ENCODE peak calls at places on chromosomes 12 and 14, in five cellular contexts. One of them, this sample, is unnamed.

GRCh38 chr12:30796891-30797371 is 42.2 kb upstream of the CAPRIN2 start:
- DNase-seq in CD8-positive, alpha-beta memory T cell: no peak
- DNase-seq in AG04450: no peak
- DNase-seq in HCT116: no peak
- DNase-seq in lower lobe of right lung: no peak
- DNase-seq in this sample: peak

GRCh38 chr12:93514853-93515252 is 47.5 kb downstream of the MRPL42 start:
- DNase-seq in CD8-positive, alpha-beta memory T cell: no peak
- DNase-seq in AG04450: peak
- DNase-seq in HCT116: no peak
- DNase-seq in lower lobe of right lung: no peak
- DNase-seq in this sample: no peak

GRCh38 chr12:93838180-93838579 is 161.0 kb downstream of the CRADD start:
- DNase-seq in CD8-positive, alpha-beta memory T cell: no peak
- DNase-seq in AG04450: no peak
- DNase-seq in HCT116: no peak
- DNase-seq in lower lobe of right lung: no peak
- DNase-seq in this sample: no peak

GRCh38 chr12:58583541-58583940 is 336.8 kb downstream of the LRIG3 start:
- DNase-seq in CD8-positive, alpha-beta memory T cell: no peak
- DNase-seq in AG04450: no peak
- DNase-seq in HCT116: no peak
- DNase-seq in lower lobe of right lung: no peak
- DNase-seq in this sample: peak

GRCh38 chr12:101407054-101407437 is 526 bp downstream of the ARL1 start:
- DNase-seq in CD8-positive, alpha-beta memory T cell: peak
- DNase-seq in AG04450: peak
- DNase-seq in HCT116: no peak
- DNase-seq in lower lobe of right lung: peak
- DNase-seq in this sample: no peak

GRCh38 chr12:25970082-25970481 is 11.6 kb downstream of the RASSF8 start:
- DNase-seq in CD8-positive, alpha-beta memory T cell: no peak
- DNase-seq in AG04450: no peak
- DNase-seq in HCT116: no peak
- DNase-seq in lower lobe of right lung: no peak
- DNase-seq in this sample: no peak

GRCh38 chr12:88409257-88409656 is 171.0 kb downstream of the KITLG start:
- DNase-seq in CD8-positive, alpha-beta memory T cell: no peak
- DNase-seq in AG04450: no peak
- DNase-seq in HCT116: no peak
- DNase-seq in lower lobe of right lung: no peak
- DNase-seq in this sample: no peak

GRCh38 chr14:59294662-59294992 is 106.2 kb downstream of the DAAM1 start:
- DNase-seq in CD8-positive, alpha-beta memory T cell: no peak
- DNase-seq in AG04450: no peak
- DNase-seq in HCT116: no peak
- DNase-seq in lower lobe of right lung: no peak
- DNase-seq in this sample: no peak

GRCh38 chr14:36928432-36928831 is 244.0 kb downstream of the SLC25A21 start:
- DNase-seq in CD8-positive, alpha-beta memory T cell: no peak
- DNase-seq in AG04450: no peak
- DNase-seq in HCT116: no peak
- DNase-seq in lower lobe of right lung: no peak
- DNase-seq in this sample: no peak

GRCh38 chr12:131557310-131557709 is 153.6 kb upstream of the SFSWAP start:
- DNase-seq in CD8-positive, alpha-beta memory T cell: no peak
- DNase-seq in AG04450: no peak
- DNase-seq in HCT116: no peak
- DNase-seq in lower lobe of right lung: no peak
- DNase-seq in this sample: no peak

GRCh38 chr12:14418526-14418925 is 53.0 kb downstream of the ATF7IP start:
- DNase-seq in CD8-positive, alpha-beta memory T cell: peak
- DNase-seq in AG04450: no peak
- DNase-seq in HCT116: no peak
- DNase-seq in lower lobe of right lung: no peak
- DNase-seq in this sample: no peak

GRCh38 chr12:14769837-14770494 is 33.3 kb downstream of the WBP11 start:
- DNase-seq in CD8-positive, alpha-beta memory T cell: peak
- DNase-seq in AG04450: no peak
- DNase-seq in HCT116: peak
- DNase-seq in lower lobe of right lung: peak
- DNase-seq in this sample: peak

GRCh38 chr12:32566663-32567634 is 112.2 kb upstream of the DNM1L start:
- DNase-seq in CD8-positive, alpha-beta memory T cell: peak
- DNase-seq in AG04450: no peak
- DNase-seq in HCT116: no peak
- DNase-seq in lower lobe of right lung: no peak
- DNase-seq in this sample: no peak

GRCh38 chr12:26818201-26818600 is 14.8 kb downstream of the ITPR2 start:
- DNase-seq in CD8-positive, alpha-beta memory T cell: no peak
- DNase-seq in AG04450: no peak
- DNase-seq in HCT116: no peak
- DNase-seq in lower lobe of right lung: no peak
- DNase-seq in this sample: no peak

GRCh38 chr12:32331133-32331532 is 68.2 kb upstream of the FGD4 start:
- DNase-seq in CD8-positive, alpha-beta memory T cell: no peak
- DNase-seq in AG04450: peak
- DNase-seq in HCT116: no peak
- DNase-seq in lower lobe of right lung: no peak
- DNase-seq in this sample: no peak

GRCh38 chr12:40917561-40917960 is 225.3 kb downstream of the CNTN1 start:
- DNase-seq in CD8-positive, alpha-beta memory T cell: no peak
- DNase-seq in AG04450: no peak
- DNase-seq in HCT116: no peak
- DNase-seq in lower lobe of right lung: no peak
- DNase-seq in this sample: no peak

GRCh38 chr12:101746661-101747060 is 7.4 kb upstream of the SYCP3 start:
- DNase-seq in CD8-positive, alpha-beta memory T cell: no peak
- DNase-seq in AG04450: no peak
- DNase-seq in HCT116: no peak
- DNase-seq in lower lobe of right lung: no peak
- DNase-seq in this sample: no peak

GRCh38 chr14:32259368-32260013 is 56.4 kb upstream of the RNU6-8 start:
- DNase-seq in CD8-positive, alpha-beta memory T cell: no peak
- DNase-seq in AG04450: peak
- DNase-seq in HCT116: peak
- DNase-seq in lower lobe of right lung: no peak
- DNase-seq in this sample: peak

GRCh38 chr14:70906785-70907171 is 481 bp upstream of the PCNX1 start:
- DNase-seq in CD8-positive, alpha-beta memory T cell: no peak
- DNase-seq in AG04450: no peak
- DNase-seq in HCT116: no peak
- DNase-seq in lower lobe of right lung: no peak
- DNase-seq in this sample: no peak

GRCh38 chr14:32938719-32939253 is at the start of gene NPAS3:
- DNase-seq in CD8-positive, alpha-beta memory T cell: no peak
- DNase-seq in AG04450: no peak
- DNase-seq in HCT116: no peak
- DNase-seq in lower lobe of right lung: no peak
- DNase-seq in this sample: no peak

GRCh38 chr12:5201554-5202243 is 158.0 kb downstream of the KCNA5 start:
- DNase-seq in CD8-positive, alpha-beta memory T cell: no peak
- DNase-seq in AG04450: no peak
- DNase-seq in HCT116: no peak
- DNase-seq in lower lobe of right lung: no peak
- DNase-seq in this sample: peak

GRCh38 chr14:23306113-23306411 is 571 bp upstream of the BCL2L2 start:
- DNase-seq in CD8-positive, alpha-beta memory T cell: no peak
- DNase-seq in AG04450: no peak
- DNase-seq in HCT116: no peak
- DNase-seq in lower lobe of right lung: no peak
- DNase-seq in this sample: no peak
- H3K4me3 ChIP-seq in CD8-positive, alpha-beta memory T cell: no peak
- H3K4me3 ChIP-seq in AG04450: peak
- H3K4me3 ChIP-seq in HCT116: peak
- H3K4me3 ChIP-seq in lower lobe of right lung: peak
- H3K4me3 ChIP-seq in this sample: peak

GRCh38 chr14:89332031-89332430 is 85.0 kb downstream of the FOXN3 start:
- DNase-seq in CD8-positive, alpha-beta memory T cell: no peak
- DNase-seq in AG04450: no peak
- DNase-seq in HCT116: no peak
- DNase-seq in lower lobe of right lung: no peak
- DNase-seq in this sample: no peak
- H3K4me3 ChIP-seq in CD8-positive, alpha-beta memory T cell: no peak
- H3K4me3 ChIP-seq in AG04450: no peak
- H3K4me3 ChIP-seq in HCT116: no peak
- H3K4me3 ChIP-seq in lower lobe of right lung: no peak
- H3K4me3 ChIP-seq in this sample: no peak

GRCh38 chr14:22384974-22385526 is 204.0 kb downstream of the DAD1 start:
- DNase-seq in CD8-positive, alpha-beta memory T cell: no peak
- DNase-seq in AG04450: no peak
- DNase-seq in HCT116: no peak
- DNase-seq in lower lobe of right lung: no peak
- DNase-seq in this sample: no peak

GRCh38 chr14:22388669-22389625 is 200.1 kb downstream of the DAD1 start:
- DNase-seq in CD8-positive, alpha-beta memory T cell: no peak
- DNase-seq in AG04450: no peak
- DNase-seq in HCT116: no peak
- DNase-seq in lower lobe of right lung: no peak
- DNase-seq in this sample: no peak

GRCh38 chr14:22387776-22388241 is 201.2 kb downstream of the DAD1 start:
- DNase-seq in CD8-positive, alpha-beta memory T cell: no peak
- DNase-seq in AG04450: no peak
- DNase-seq in HCT116: no peak
- DNase-seq in lower lobe of right lung: no peak
- DNase-seq in this sample: peak

GRCh38 chr14:22384167-22384549 is 204.9 kb downstream of the DAD1 start:
- DNase-seq in CD8-positive, alpha-beta memory T cell: no peak
- DNase-seq in AG04450: no peak
- DNase-seq in HCT116: no peak
- DNase-seq in lower lobe of right lung: no peak
- DNase-seq in this sample: no peak

GRCh38 chr14:22386924-22387775 is 201.9 kb downstream of the DAD1 start:
- DNase-seq in CD8-positive, alpha-beta memory T cell: no peak
- DNase-seq in AG04450: peak
- DNase-seq in HCT116: peak
- DNase-seq in lower lobe of right lung: peak
- DNase-seq in this sample: peak
- H3K4me3 ChIP-seq in CD8-positive, alpha-beta memory T cell: no peak
- H3K4me3 ChIP-seq in AG04450: no peak
- H3K4me3 ChIP-seq in HCT116: no peak
- H3K4me3 ChIP-seq in lower lobe of right lung: no peak
- H3K4me3 ChIP-seq in this sample: peak

DNA sequence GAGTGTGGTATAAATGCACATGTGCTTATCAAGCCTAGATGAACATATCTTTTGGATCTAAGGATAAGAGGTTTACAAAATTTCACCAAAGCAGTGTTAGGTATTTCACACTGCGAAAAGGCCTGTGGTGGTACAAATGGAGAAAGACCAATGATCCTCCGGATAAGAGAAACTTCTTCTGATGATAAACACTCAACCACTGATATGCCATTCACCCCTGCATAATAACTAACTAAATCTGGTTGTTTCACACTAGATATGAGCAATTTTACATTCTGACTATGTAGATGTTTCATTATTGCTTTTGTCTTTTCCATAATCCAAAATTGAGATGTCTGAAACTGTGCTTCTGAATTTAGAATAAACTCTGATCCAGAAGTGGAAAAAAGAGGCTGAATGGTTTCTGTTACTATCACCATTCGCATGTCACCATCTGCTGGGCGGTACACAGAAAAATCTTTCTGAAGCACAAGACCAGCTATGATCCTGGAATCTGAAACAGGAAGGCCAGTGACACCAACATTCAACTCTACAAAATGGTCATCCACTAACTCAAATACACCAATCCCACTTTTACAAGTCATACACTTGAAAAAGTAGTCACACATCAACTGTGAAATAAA is 1.3 kb downstream of the BBS10 start:
- DNase-seq in CD8-positive, alpha-beta memory T cell: no peak
- DNase-seq in AG04450: no peak
- DNase-seq in HCT116: no peak
- DNase-seq in lower lobe of right lung: no peak
- DNase-seq in this sample: peak
- H3K4me3 ChIP-seq in CD8-positive, alpha-beta memory T cell: no peak
- H3K4me3 ChIP-seq in AG04450: peak
- H3K4me3 ChIP-seq in HCT116: peak
- H3K4me3 ChIP-seq in lower lobe of right lung: peak
- H3K4me3 ChIP-seq in this sample: peak

GRCh38 chr14:27573018-27573417 is 975.2 kb upstream of the NOVA1 start:
- DNase-seq in CD8-positive, alpha-beta memory T cell: no peak
- DNase-seq in AG04450: no peak
- DNase-seq in HCT116: no peak
- DNase-seq in lower lobe of right lung: no peak
- DNase-seq in this sample: no peak
- H3K4me3 ChIP-seq in CD8-positive, alpha-beta memory T cell: no peak
- H3K4me3 ChIP-seq in AG04450: no peak
- H3K4me3 ChIP-seq in HCT116: no peak
- H3K4me3 ChIP-seq in lower lobe of right lung: no peak
- H3K4me3 ChIP-seq in this sample: no peak

DNA sequence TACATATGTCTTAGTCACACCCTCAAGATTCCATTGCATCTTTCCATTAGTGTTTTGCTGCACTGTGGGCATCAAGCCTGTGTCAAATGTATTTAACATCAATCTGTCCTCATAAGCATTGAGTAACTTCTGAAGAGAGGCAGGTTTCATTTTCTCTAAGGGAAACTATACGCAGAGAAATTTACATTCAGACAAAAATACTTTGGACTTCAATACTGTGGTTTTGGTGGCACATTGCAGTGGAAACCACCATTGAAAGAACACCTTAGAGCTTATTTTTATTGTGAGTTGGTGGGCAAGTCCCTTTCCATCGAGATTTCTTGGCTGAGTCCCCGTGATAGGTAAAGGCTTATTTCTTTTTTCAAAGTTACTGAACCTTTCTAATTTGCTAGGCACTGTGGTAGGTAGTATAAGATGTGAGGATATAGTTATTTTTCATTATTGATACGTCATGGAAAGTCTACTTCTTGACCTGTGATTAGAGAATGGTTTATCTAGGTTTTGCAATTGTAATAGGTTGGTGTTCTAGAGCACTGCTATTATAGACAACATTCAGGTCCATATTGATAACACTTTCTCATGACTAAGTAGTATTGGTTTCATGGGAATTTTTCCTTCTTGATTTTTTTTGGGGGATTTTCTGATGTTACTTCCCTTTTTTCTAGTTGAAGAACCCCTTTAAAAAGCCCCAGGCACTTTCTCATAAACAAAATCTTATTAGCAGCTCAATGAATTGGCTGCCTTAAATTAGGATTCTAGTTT is 81.9 kb downstream of the CFAP54 start:
- DNase-seq in CD8-positive, alpha-beta memory T cell: no peak
- DNase-seq in AG04450: no peak
- DNase-seq in HCT116: no peak
- DNase-seq in lower lobe of right lung: no peak
- DNase-seq in this sample: no peak
- H3K4me3 ChIP-seq in CD8-positive, alpha-beta memory T cell: no peak
- H3K4me3 ChIP-seq in AG04450: no peak
- H3K4me3 ChIP-seq in HCT116: no peak
- H3K4me3 ChIP-seq in lower lobe of right lung: no peak
- H3K4me3 ChIP-seq in this sample: no peak

GRCh38 chr14:75273272-75274044 is 5.2 kb upstream of the FOS start:
- DNase-seq in CD8-positive, alpha-beta memory T cell: no peak
- DNase-seq in AG04450: no peak
- DNase-seq in HCT116: no peak
- DNase-seq in lower lobe of right lung: no peak
- DNase-seq in this sample: peak
- H3K4me3 ChIP-seq in CD8-positive, alpha-beta memory T cell: no peak
- H3K4me3 ChIP-seq in AG04450: peak
- H3K4me3 ChIP-seq in HCT116: no peak
- H3K4me3 ChIP-seq in lower lobe of right lung: no peak
- H3K4me3 ChIP-seq in this sample: no peak